ENCODE peak calls at places on chromosomes 11 and 22, in four cellular contexts. One of them, this sample, is unnamed.

GRCh38 chr11:115653926-115654325 is 149.7 kb upstream of the CADM1 start:
- DNase-seq in fibroblast of mammary gland: no peak
- DNase-seq in spleen: no peak
- DNase-seq in cardiac fibroblast: no peak
- DNase-seq in this sample: no peak

GRCh38 chr22:17112491-17113042 is 8.6 kb downstream of the TMEM121B start:
- DNase-seq in fibroblast of mammary gland: no peak
- DNase-seq in cardiac fibroblast: no peak
- DNase-seq in spleen: peak; percentile 48
- DNase-seq in this sample: no peak

GRCh38 chr11:64415996-64416728 is 57.2 kb downstream of the RPS6KA4 start:
- DNase-seq in spleen: no peak
- DNase-seq in fibroblast of mammary gland: no peak
- DNase-seq in cardiac fibroblast: no peak
- DNase-seq in this sample: no peak

GRCh38 chr22:17637490-17638181 is 921 bp upstream of the BCL2L13 start:
- DNase-seq in spleen: no peak
- DNase-seq in cardiac fibroblast: no peak
- DNase-seq in fibroblast of mammary gland: no peak
- DNase-seq in this sample: no peak

GRCh38 chr11:111911563-111912401 is at the start of gene CRYAB:
- DNase-seq in spleen: no peak
- DNase-seq in fibroblast of mammary gland: peak; percentile 81
- DNase-seq in cardiac fibroblast: peak; percentile 73
- DNase-seq in this sample: no peak

GRCh38 chr22:30574095-30574981 is at the start of gene GAL3ST1:
- DNase-seq in fibroblast of mammary gland: no peak
- DNase-seq in spleen: no peak
- DNase-seq in cardiac fibroblast: no peak
- DNase-seq in this sample: no peak

GRCh38 chr11:126317681-126318641 is 14.1 kb downstream of the DCPS start:
- DNase-seq in cardiac fibroblast: peak; percentile 86
- DNase-seq in spleen: peak; percentile 55
- DNase-seq in fibroblast of mammary gland: peak; percentile 93
- DNase-seq in this sample: no peak

GRCh38 chr11:47991266-47991830 is 11.0 kb downstream of the PTPRJ start:
- DNase-seq in spleen: no peak
- DNase-seq in fibroblast of mammary gland: no peak
- DNase-seq in cardiac fibroblast: no peak
- DNase-seq in this sample: no peak

GRCh38 chr11:78432058-78432515 is 14.5 kb upstream of the GAB2 start:
- DNase-seq in spleen: no peak
- DNase-seq in cardiac fibroblast: peak; percentile 38
- DNase-seq in fibroblast of mammary gland: peak; percentile 39
- DNase-seq in this sample: no peak

GRCh38 chr11:59776210-59777066 is 21.3 kb downstream of the STX3 start:
- DNase-seq in spleen: no peak
- DNase-seq in fibroblast of mammary gland: peak; percentile 62
- DNase-seq in cardiac fibroblast: peak; percentile 78
- DNase-seq in this sample: no peak

GRCh38 chr22:37400719-37401118 is 26.6 kb downstream of the ELFN2 start:
- DNase-seq in spleen: no peak
- DNase-seq in fibroblast of mammary gland: no peak
- DNase-seq in cardiac fibroblast: no peak
- DNase-seq in this sample: no peak

DNA sequence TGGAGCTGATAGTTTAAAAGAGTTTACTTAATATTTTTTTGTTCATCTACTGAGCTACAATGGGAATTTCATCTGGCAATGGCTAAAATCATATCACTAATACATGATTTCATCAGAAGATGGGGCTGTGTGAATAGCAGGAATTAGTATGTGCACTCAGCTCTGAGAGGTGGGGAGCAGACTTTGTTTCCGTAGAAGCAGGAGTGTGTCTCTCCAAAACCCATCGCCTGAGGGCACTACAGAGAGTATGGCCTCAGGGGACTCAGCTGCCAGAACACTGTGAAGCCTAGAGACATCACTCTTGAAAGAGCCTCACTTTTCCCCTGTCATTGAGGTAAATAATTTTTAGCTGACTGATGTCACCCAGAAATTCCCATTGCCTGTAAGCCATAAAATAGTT is 261.4 kb upstream of the ISX start:
- DNase-seq in fibroblast of mammary gland: no peak
- DNase-seq in cardiac fibroblast: no peak
- DNase-seq in spleen: no peak
- DNase-seq in this sample: no peak
- TF ChIP-seq CTCF in fibroblast of mammary gland: no peak
- TF ChIP-seq CTCF in cardiac fibroblast: no peak
- TF ChIP-seq CTCF in spleen: no peak
- TF ChIP-seq CTCF in this sample: peak; percentile 12

GRCh38 chr11:65429069-65429681 is 6.6 kb downstream of the NEAT1 start:
- DNase-seq in spleen: no peak
- DNase-seq in fibroblast of mammary gland: peak; percentile 86
- DNase-seq in cardiac fibroblast: peak; percentile 84
- DNase-seq in this sample: no peak

GRCh38 chr11:65432133-65432650 is 9.6 kb downstream of the NEAT1 start:
- DNase-seq in cardiac fibroblast: peak; percentile 41
- DNase-seq in spleen: no peak
- DNase-seq in fibroblast of mammary gland: peak; percentile 36
- DNase-seq in this sample: no peak

GRCh38 chr11:65431452-65432132 is 9.0 kb downstream of the NEAT1 start:
- DNase-seq in cardiac fibroblast: peak; percentile 60
- DNase-seq in fibroblast of mammary gland: peak; percentile 59
- DNase-seq in spleen: no peak
- DNase-seq in this sample: no peak

GRCh38 chr11:65429724-65430405 is 7.3 kb downstream of the NEAT1 start:
- DNase-seq in cardiac fibroblast: peak; percentile 89
- DNase-seq in spleen: peak; percentile 91
- DNase-seq in fibroblast of mammary gland: peak; percentile 89
- DNase-seq in this sample: no peak

DNA sequence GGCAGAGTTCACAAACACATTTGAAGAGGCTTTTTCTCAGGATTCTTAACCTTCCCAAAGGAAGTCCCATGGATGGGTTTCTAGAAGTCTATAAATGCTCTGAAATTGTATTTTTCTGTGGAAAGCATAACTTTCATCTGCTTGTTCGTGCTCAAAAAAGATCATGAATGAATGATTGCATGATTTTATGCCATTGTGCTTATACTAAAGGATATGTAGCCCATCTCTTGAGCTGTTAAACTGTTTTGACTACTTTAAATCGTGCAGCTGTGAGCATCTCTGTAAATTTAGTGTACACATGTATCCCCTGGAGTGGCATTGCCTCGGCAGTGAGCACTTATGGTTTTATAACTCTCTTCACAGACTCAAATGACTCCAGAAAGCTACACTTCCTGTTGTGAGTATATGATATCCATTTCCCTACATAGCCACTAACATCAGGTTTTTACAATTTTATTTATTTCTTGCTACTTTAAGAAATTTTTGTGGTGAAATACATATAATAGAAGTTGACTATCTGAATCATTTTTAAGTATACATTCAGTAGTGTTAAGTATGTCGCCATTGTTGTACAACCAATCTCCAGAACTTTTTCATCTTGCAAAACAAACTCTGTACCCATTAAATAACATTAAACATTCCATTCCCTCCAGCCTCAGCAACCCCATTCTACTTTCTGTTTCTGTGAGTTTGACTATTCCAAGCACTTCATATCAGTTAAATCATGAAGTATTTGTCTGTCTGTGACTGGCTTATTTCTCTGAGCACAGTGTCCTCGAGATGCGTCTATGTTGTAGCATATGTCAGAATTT is 8.0 kb downstream of the NEAT1 start:
- DNase-seq in cardiac fibroblast: peak; percentile 76
- DNase-seq in fibroblast of mammary gland: peak; percentile 75
- DNase-seq in spleen: no peak
- DNase-seq in this sample: no peak
- H3K4me3 ChIP-seq in cardiac fibroblast: peak overlapping the region; percentile 88
- H3K4me3 ChIP-seq in fibroblast of mammary gland: peak overlapping the region; percentile 16
- H3K4me3 ChIP-seq in spleen: peak overlapping the region; percentile 77
- H3K4me3 ChIP-seq in this sample: peak overlapping the region; percentile 51

GRCh38 chr11:88552377-88553029 is 215.0 kb upstream of the CTSC start:
- DNase-seq in cardiac fibroblast: peak; percentile 73
- DNase-seq in spleen: peak; percentile 76
- DNase-seq in fibroblast of mammary gland: peak; percentile 69
- DNase-seq in this sample: peak; percentile 24
- TF ChIP-seq CTCF in cardiac fibroblast: peak; percentile 84
- TF ChIP-seq CTCF in spleen: peak; percentile 57
- TF ChIP-seq CTCF in fibroblast of mammary gland: peak; percentile 92
- TF ChIP-seq CTCF in this sample: peak; percentile 94

GRCh38 chr22:39317756-39318506 is 1.5 kb downstream of the RPL3 start:
- DNase-seq in cardiac fibroblast: peak; percentile 59
- DNase-seq in fibroblast of mammary gland: peak; percentile 64
- DNase-seq in spleen: no peak
- DNase-seq in this sample: no peak
- H3K4me3 ChIP-seq in cardiac fibroblast: peak overlapping the region; percentile 76
- H3K4me3 ChIP-seq in fibroblast of mammary gland: peak overlapping the region; percentile 99
- H3K4me3 ChIP-seq in spleen: peak overlapping the region; percentile 60
- H3K4me3 ChIP-seq in this sample: peak overlapping the region; percentile 76

GRCh38 chr22:43922123-43922522 is 1.5 kb upstream of the PNPLA3 start:
- DNase-seq in fibroblast of mammary gland: no peak
- DNase-seq in spleen: no peak
- DNase-seq in cardiac fibroblast: no peak
- DNase-seq in this sample: no peak

GRCh38 chr22:43925433-43926348 is 2.1 kb downstream of the PNPLA3 start:
- DNase-seq in cardiac fibroblast: no peak
- DNase-seq in fibroblast of mammary gland: no peak
- DNase-seq in spleen: no peak
- DNase-seq in this sample: no peak

GRCh38 chr22:43926349-43926710 is 2.7 kb downstream of the PNPLA3 start:
- DNase-seq in spleen: no peak
- DNase-seq in fibroblast of mammary gland: no peak
- DNase-seq in cardiac fibroblast: no peak
- DNase-seq in this sample: no peak

GRCh38 chr22:43923191-43923590 is 414 bp upstream of the PNPLA3 start:
- DNase-seq in fibroblast of mammary gland: no peak
- DNase-seq in cardiac fibroblast: peak; percentile 26
- DNase-seq in spleen: no peak
- DNase-seq in this sample: no peak

DNA sequence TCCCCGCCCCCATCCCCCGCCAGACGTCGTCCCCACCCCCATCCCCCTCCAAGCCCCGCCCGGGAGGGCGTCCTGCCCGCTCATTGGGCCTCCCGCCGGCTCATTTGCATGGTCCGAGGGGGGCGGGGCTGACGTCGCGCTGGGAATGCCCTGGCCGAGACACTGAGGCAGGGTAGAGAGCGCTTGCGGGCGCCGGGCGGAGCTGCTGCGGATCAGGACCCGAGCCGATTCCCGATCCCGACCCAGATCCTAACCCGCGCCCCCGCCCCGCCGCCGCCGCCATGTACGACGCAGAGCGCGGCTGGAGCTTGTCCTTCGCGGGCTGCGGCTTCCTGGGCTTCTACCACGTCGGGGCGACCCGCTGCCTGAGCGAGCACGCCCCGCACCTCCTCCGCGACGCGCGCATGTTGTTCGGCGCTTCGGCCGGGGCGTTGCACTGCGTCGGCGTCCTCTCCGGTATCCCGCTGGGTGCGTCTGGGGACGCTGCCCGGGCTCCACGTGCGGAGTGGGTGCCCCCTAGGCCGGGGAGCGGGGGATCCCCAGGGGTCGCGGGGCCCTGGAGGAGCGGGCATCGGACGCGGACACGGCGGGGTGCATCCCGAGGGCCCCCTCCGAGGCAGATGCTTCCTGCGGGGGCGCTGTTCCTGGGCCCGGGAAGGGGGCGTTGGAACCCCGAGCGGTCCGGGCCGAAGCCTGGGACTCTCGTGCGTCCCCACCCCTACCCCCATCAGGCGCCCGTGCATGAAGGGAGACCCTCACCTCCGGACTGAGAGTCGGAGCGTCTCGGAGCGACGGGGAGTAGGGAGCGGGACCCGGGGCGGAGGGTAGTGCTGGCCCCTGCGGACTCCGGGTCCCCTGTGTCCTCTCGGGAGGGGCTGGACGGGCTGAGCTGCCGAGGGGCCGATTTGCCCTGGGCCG is at the start of gene PNPLA3:
- DNase-seq in cardiac fibroblast: peak; percentile 80
- DNase-seq in spleen: peak; percentile 89
- DNase-seq in fibroblast of mammary gland: peak; percentile 75
- DNase-seq in this sample: no peak
- TF ChIP-seq CTCF in cardiac fibroblast: peak; percentile 11
- TF ChIP-seq CTCF in spleen: no peak
- TF ChIP-seq CTCF in fibroblast of mammary gland: no peak
- TF ChIP-seq CTCF in this sample: no peak

GRCh38 chr11:76203131-76203925 is 3.0 kb downstream of the WNT11 start:
- DNase-seq in cardiac fibroblast: no peak
- DNase-seq in spleen: no peak
- DNase-seq in fibroblast of mammary gland: no peak
- DNase-seq in this sample: no peak

GRCh38 chr11:76206077-76206326 is 300 bp downstream of the WNT11 start:
- DNase-seq in fibroblast of mammary gland: no peak
- DNase-seq in spleen: no peak
- DNase-seq in cardiac fibroblast: no peak
- DNase-seq in this sample: no peak

GRCh38 chr11:76206327-76207081 is at the start of gene WNT11:
- DNase-seq in spleen: peak; percentile 81
- DNase-seq in fibroblast of mammary gland: no peak
- DNase-seq in cardiac fibroblast: peak; percentile 25
- DNase-seq in this sample: no peak

GRCh38 chr11:76203937-76204336 is 2.4 kb downstream of the WNT11 start:
- DNase-seq in spleen: no peak
- DNase-seq in fibroblast of mammary gland: no peak
- DNase-seq in cardiac fibroblast: no peak
- DNase-seq in this sample: no peak

DNA sequence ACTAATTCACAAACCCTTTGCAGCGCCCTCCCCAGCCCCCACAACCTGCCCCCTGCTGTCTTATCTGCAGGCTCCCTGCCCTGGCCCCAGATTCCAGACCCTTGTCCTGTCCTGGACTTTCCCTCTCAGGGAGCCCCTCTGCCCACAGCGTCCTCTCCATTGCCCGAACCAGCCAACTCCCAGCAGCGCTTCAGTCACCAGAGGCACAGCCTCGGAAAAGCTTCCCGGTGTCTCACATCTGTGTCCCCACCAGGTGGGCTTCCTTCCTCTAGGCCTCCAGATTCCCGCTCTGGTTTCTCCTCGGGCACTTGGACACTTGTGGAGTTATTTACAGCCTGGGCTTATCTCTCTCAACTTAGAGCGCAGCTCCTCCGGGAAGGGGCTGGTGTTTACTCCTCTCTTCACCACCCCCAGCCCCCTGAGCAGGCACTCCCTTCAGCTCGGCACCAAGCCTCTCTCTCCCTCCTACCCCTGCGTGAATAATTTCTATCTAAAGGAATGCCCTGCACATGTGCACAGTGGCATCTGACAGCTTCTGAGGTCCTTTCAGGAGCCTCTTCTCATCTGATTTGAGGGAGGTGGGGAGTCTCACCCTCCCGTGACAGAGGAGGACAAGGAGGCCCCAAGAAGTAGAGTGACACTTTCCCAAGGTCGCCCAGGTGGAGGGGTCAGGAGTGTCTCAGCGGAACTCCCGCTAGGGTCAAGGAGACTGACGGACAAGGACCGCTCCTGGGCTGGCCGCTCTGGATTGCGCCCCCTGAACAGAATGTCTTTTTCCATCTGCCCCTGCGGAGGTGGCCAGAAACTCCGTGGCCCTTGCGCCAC is 838 bp downstream of the WNT11 start:
- DNase-seq in cardiac fibroblast: no peak
- DNase-seq in spleen: no peak
- DNase-seq in fibroblast of mammary gland: no peak
- DNase-seq in this sample: no peak
- H3K4me3 ChIP-seq in cardiac fibroblast: peak overlapping the region; percentile 44
- H3K4me3 ChIP-seq in spleen: peak overlapping the region; percentile 66
- H3K4me3 ChIP-seq in fibroblast of mammary gland: no peak overlapping the region
- H3K4me3 ChIP-seq in this sample: no peak overlapping the region

This sample was measured in GM12864.